ENCODE peak calls at places on chromosome 15, in seven cellular contexts. I is caudate nucleus; F is SW480; N is stimulated activated naive CD4-positive, alpha-beta T cell; O is brain microvascular endothelial cell; Y is stimulated activated CD8-positive, alpha-beta memory T cell treated with anti-CD3 and anti-CD28 coated beads, Interleukin-15, amount 100 ng/mL, for 1 hour; S is NCI-H1105. H is an unnamed sample.

GRCh38 chr15:64232400-64232799 is 69.6 kb upstream of the PPIB start:
- DNase-seq in I (no peak), F (peak), N (no peak), O (peak), Y (no peak), S (no peak), H (no peak)

GRCh38 chr15:93861413-93861812 is 369.9 kb upstream of the MCTP2 start:
- DNase-seq in I (no peak), F (no peak), N (no peak), O (peak), Y (no peak), S (no peak), H (no peak)

GRCh38 chr15:49155834-49156627 is 632 bp upstream of the COPS2 start:
- DNase-seq in I (peak), F (no peak), N (no peak), O (peak), Y (no peak), S (no peak), H (no peak)

GRCh38 chr15:63469984-63470383 is 34.4 kb upstream of the USP3 start:
- DNase-seq in I (no peak), F (no peak), N (no peak), O (no peak), Y (no peak), S (no peak), H (no peak)

GRCh38 chr15:34109775-34110663 is 8.1 kb downstream of the PGBD4 start:
- DNase-seq in I (no peak), F (no peak), N (no peak), O (peak), Y (no peak), S (no peak), H (no peak)

GRCh38 chr15:96121521-96121920 is 209.0 kb upstream of the NR2F2 start:
- DNase-seq in I (no peak), F (no peak), N (no peak), O (peak), Y (no peak), S (no peak), H (no peak)

GRCh38 chr15:80932989-80933388 is 56.6 kb downstream of the MESD start:
- DNase-seq in I (no peak), F (no peak), N (no peak), O (peak), Y (no peak), S (no peak), H (no peak)

GRCh38 chr15:68279218-68279533 is 1.6 kb downstream of the FEM1B start:
- DNase-seq in I (no peak), F (no peak), N (no peak), O (no peak), Y (no peak), S (no peak), H (no peak)

GRCh38 chr15:84685304-84685703 is 27.3 kb upstream of the NMB start:
- DNase-seq in I (no peak), F (no peak), N (no peak), O (peak), Y (no peak), S (no peak), H (no peak)

GRCh38 chr15:63504979-63505841 is 817 bp downstream of the USP3 start:
- DNase-seq in I (peak), F (peak), N (peak), O (peak), Y (no peak), S (peak), H (peak)

GRCh38 chr15:60780147-60780546 is 301.2 kb upstream of the ICE2 start:
- DNase-seq in I (no peak), F (no peak), N (no peak), O (no peak), Y (no peak), S (no peak), H (no peak)

GRCh38 chr15:28725556-28725955 is 13.3 kb upstream of the GOLGA8M start:
- DNase-seq in I (no peak), F (no peak), N (no peak), O (no peak), Y (no peak), S (no peak), H (no peak)

GRCh38 chr15:66025972-66026371 is 156.7 kb downstream of the RAB11A start:
- DNase-seq in I (no peak), F (no peak), N (no peak), O (no peak), Y (no peak), S (no peak), H (no peak)

GRCh38 chr15:62749445-62749844 is 293.1 kb upstream of the TPM1 start:
- DNase-seq in I (no peak), F (no peak), N (no peak), O (peak), Y (no peak), S (no peak), H (no peak)

GRCh38 chr15:89494941-89495637 is 1.3 kb downstream of the RHCG start:
- DNase-seq in I (no peak), F (no peak), N (no peak), O (no peak), Y (no peak), S (no peak), H (no peak)

GRCh38 chr15:65533057-65533752 is 2.9 kb downstream of the HACD3 start:
- DNase-seq in I (no peak), F (no peak), N (no peak), O (no peak), Y (no peak), S (no peak), H (no peak)

GRCh38 chr15:63722144-63722543 is 111.6 kb downstream of the HERC1 start:
- DNase-seq in I (no peak), F (no peak), N (no peak), O (no peak), Y (no peak), S (no peak), H (no peak)

GRCh38 chr15:90787881-90788280 is 70.7 kb downstream of the BLM start:
- DNase-seq in I (no peak), F (no peak), N (no peak), O (peak), Y (no peak), S (no peak), H (no peak)